ENCODE peak calls at places on chromosomes 13 and 19, in ten cellular contexts. L is AG10803; E is effector CD4-positive, alpha-beta T cell; N is HEK293T; F is stimulated activated CD4-positive, alpha-beta T cell treated with anti-CD3 and anti-CD28 coated beads, Interleukin-4, amount 100 ng/mL, for 4 hours; B is EL; O is HFFc6; R is SHP77; K is HFF-Myc; P is EH. D is an unnamed sample.

GRCh38 chr19:28578786-28579505 is 634.0 kb downstream of the UQCRFS1 start:
- DNase-seq in L (no peak), E (no peak), N (no peak), F (no peak), B (peak; percentile 7), O (no peak), R (no peak), K (no peak), P (peak; percentile 1), D (no peak)

GRCh38 chr13:100112186-100112838 is 23.4 kb downstream of the PCCA start:
- DNase-seq in L (no peak), E (no peak), N (no peak), F (no peak), B (no peak), O (no peak), R (no peak), K (no peak), P (no peak), D (no peak)

GRCh38 chr19:38441660-38442348 is 8.3 kb downstream of the RYR1 start:
- DNase-seq in L (no peak), E (no peak), N (no peak), F (no peak), B (no peak), O (no peak), R (no peak), K (no peak), P (peak; percentile 7), D (no peak)

GRCh38 chr13:50762969-50763568 is 80.4 kb downstream of the DLEU7 start:
- DNase-seq in L (no peak), E (no peak), N (no peak), F (no peak), B (no peak), O (no peak), R (no peak), K (no peak), P (no peak), D (no peak)

GRCh38 chr19:47004012-47004465 is 15.6 kb upstream of the NPAS1 start:
- DNase-seq in L (no peak), E (no peak), N (no peak), F (no peak), B (no peak), O (no peak), R (no peak), K (no peak), P (no peak), D (no peak)

GRCh38 chr13:69199664-69200063 is 908.0 kb upstream of the ATXN8OS start:
- DNase-seq in L (no peak), E (no peak), N (peak; percentile 32), F (no peak), B (no peak), O (no peak), R (no peak), K (no peak), P (no peak), D (no peak)

GRCh38 chr13:35882722-35883497 is 248.3 kb downstream of the DCLK1 start:
- DNase-seq in L (no peak), E (no peak), N (no peak), F (no peak), B (no peak), O (no peak), R (no peak), K (no peak), P (peak; percentile 31), D (no peak)

GRCh38 chr13:59522652-59523051 is 641.1 kb downstream of the DIAPH3 start:
- DNase-seq in L (no peak), E (no peak), N (no peak), F (no peak), B (no peak), O (no peak), R (no peak), K (no peak), P (no peak), D (no peak)

GRCh38 chr13:44153536-44153935 is 220.1 kb upstream of the SERP2 start:
- DNase-seq in L (no peak), E (no peak), N (no peak), F (no peak), B (no peak), O (no peak), R (no peak), K (no peak), P (no peak), D (no peak)

GRCh38 chr13:53005631-53006030 is 23.0 kb upstream of the OLFM4 start:
- DNase-seq in L (no peak), E (no peak), N (no peak), F (no peak), B (no peak), O (no peak), R (no peak), K (no peak), P (no peak), D (no peak)

GRCh38 chr13:44249439-44249838 is 124.2 kb upstream of the SERP2 start:
- DNase-seq in L (peak; percentile 83), E (no peak), N (no peak), F (no peak), B (peak; percentile 48), O (peak; percentile 43), R (no peak), K (peak; percentile 56), P (peak; percentile 81), D (peak; percentile 38)

GRCh38 chr13:51919531-51919930 is 57.8 kb downstream of the CCDC70 start:
- DNase-seq in L (no peak), E (no peak), N (no peak), F (no peak), B (no peak), O (no peak), R (no peak), K (no peak), P (no peak), D (no peak)